ENCODE peak calls at places on chromosomes 3 and 15, in ten cellular contexts. One of them, this sample, is unnamed.

GRCh38 chr3:55686720-55687254 is 199.7 kb upstream of the WNT5A start:
- DNase-seq in adrenal gland: no peak
- DNase-seq in NB4: no peak
- DNase-seq in A549: no peak
- DNase-seq in stomach: no peak
- DNase-seq in breast epithelium: no peak
- DNase-seq in spleen: no peak
- DNase-seq in esophagus muscularis mucosa: no peak
- DNase-seq in IMR-90: peak; percentile 92
- DNase-seq in transverse colon: no peak
- DNase-seq in this sample: no peak

GRCh38 chr3:115040673-115041286 is 106.3 kb downstream of the ZBTB20 start:
- DNase-seq in adrenal gland: no peak
- DNase-seq in NB4: peak; percentile 37
- DNase-seq in A549: peak; percentile 20
- DNase-seq in stomach: peak; percentile 28
- DNase-seq in breast epithelium: no peak
- DNase-seq in spleen: no peak
- DNase-seq in esophagus muscularis mucosa: no peak
- DNase-seq in IMR-90: peak; percentile 52
- DNase-seq in transverse colon: peak; percentile 20
- DNase-seq in this sample: no peak

GRCh38 chr3:130242850-130243569 is 102.5 kb upstream of the COL6A5 start:
- DNase-seq in adrenal gland: no peak
- DNase-seq in NB4: peak; percentile 4
- DNase-seq in A549: no peak
- DNase-seq in stomach: no peak
- DNase-seq in breast epithelium: no peak
- DNase-seq in spleen: no peak
- DNase-seq in esophagus muscularis mucosa: no peak
- DNase-seq in IMR-90: peak; percentile 10
- DNase-seq in transverse colon: no peak
- DNase-seq in this sample: no peak

GRCh38 chr3:14216257-14217048 is 37.8 kb downstream of the LSM3 start:
- DNase-seq in adrenal gland: peak; percentile 82
- DNase-seq in NB4: peak; percentile 90
- DNase-seq in A549: no peak
- DNase-seq in stomach: no peak
- DNase-seq in breast epithelium: peak; percentile 43
- DNase-seq in spleen: peak; percentile 88
- DNase-seq in esophagus muscularis mucosa: no peak
- DNase-seq in IMR-90: no peak
- DNase-seq in transverse colon: no peak
- DNase-seq in this sample: no peak

GRCh38 chr3:143885803-143886427 is 37.6 kb upstream of the SLC9A9 start:
- DNase-seq in adrenal gland: no peak
- DNase-seq in NB4: peak; percentile 53
- DNase-seq in A549: peak; percentile 18
- DNase-seq in stomach: no peak
- DNase-seq in breast epithelium: no peak
- DNase-seq in spleen: no peak
- DNase-seq in esophagus muscularis mucosa: no peak
- DNase-seq in IMR-90: peak; percentile 34
- DNase-seq in transverse colon: no peak
- DNase-seq in this sample: peak; percentile 23

GRCh38 chr3:121752772-121753171 is 3.2 kb upstream of the GOLGB1 start:
- DNase-seq in adrenal gland: no peak
- DNase-seq in NB4: no peak
- DNase-seq in A549: no peak
- DNase-seq in stomach: no peak
- DNase-seq in breast epithelium: no peak
- DNase-seq in spleen: no peak
- DNase-seq in esophagus muscularis mucosa: no peak
- DNase-seq in IMR-90: no peak
- DNase-seq in transverse colon: no peak
- DNase-seq in this sample: no peak

GRCh38 chr3:13767896-13768295 is 112.0 kb downstream of the WNT7A start:
- DNase-seq in adrenal gland: no peak
- DNase-seq in NB4: peak; percentile 56
- DNase-seq in A549: no peak
- DNase-seq in stomach: no peak
- DNase-seq in breast epithelium: no peak
- DNase-seq in spleen: no peak
- DNase-seq in esophagus muscularis mucosa: no peak
- DNase-seq in IMR-90: no peak
- DNase-seq in transverse colon: no peak
- DNase-seq in this sample: no peak

GRCh38 chr15:99059010-99059981 is 45.6 kb upstream of the SYNM start:
- DNase-seq in adrenal gland: peak; percentile 68
- DNase-seq in NB4: peak; percentile 71
- DNase-seq in A549: peak; percentile 84
- DNase-seq in stomach: peak; percentile 67
- DNase-seq in breast epithelium: peak; percentile 83
- DNase-seq in spleen: peak; percentile 92
- DNase-seq in esophagus muscularis mucosa: peak; percentile 96
- DNase-seq in IMR-90: peak; percentile 87
- DNase-seq in transverse colon: peak; percentile 71
- DNase-seq in this sample: peak; percentile 49

GRCh38 chr3:164984947-164985346 is 93.3 kb downstream of the SI start:
- DNase-seq in adrenal gland: no peak
- DNase-seq in NB4: no peak
- DNase-seq in A549: no peak
- DNase-seq in stomach: no peak
- DNase-seq in breast epithelium: no peak
- DNase-seq in spleen: no peak
- DNase-seq in esophagus muscularis mucosa: no peak
- DNase-seq in IMR-90: no peak
- DNase-seq in transverse colon: no peak
- DNase-seq in this sample: no peak

GRCh38 chr3:2655229-2655701 is 454.9 kb downstream of the IL5RA start:
- DNase-seq in adrenal gland: no peak
- DNase-seq in NB4: no peak
- DNase-seq in A549: no peak
- DNase-seq in stomach: no peak
- DNase-seq in breast epithelium: no peak
- DNase-seq in spleen: no peak
- DNase-seq in esophagus muscularis mucosa: no peak
- DNase-seq in IMR-90: peak; percentile 18
- DNase-seq in transverse colon: no peak
- DNase-seq in this sample: no peak

GRCh38 chr3:141561426-141562034 is 74.7 kb downstream of the RASA2 start:
- DNase-seq in adrenal gland: no peak
- DNase-seq in NB4: peak; percentile 75
- DNase-seq in A549: no peak
- DNase-seq in stomach: no peak
- DNase-seq in breast epithelium: no peak
- DNase-seq in spleen: no peak
- DNase-seq in esophagus muscularis mucosa: no peak
- DNase-seq in IMR-90: peak; percentile 80
- DNase-seq in transverse colon: peak; percentile 11
- DNase-seq in this sample: peak; percentile 47

GRCh38 chr3:23913873-23914743 is 2.7 kb downstream of the NKIRAS1 start:
- DNase-seq in adrenal gland: no peak
- DNase-seq in NB4: no peak
- DNase-seq in A549: no peak
- DNase-seq in stomach: no peak
- DNase-seq in breast epithelium: no peak
- DNase-seq in spleen: no peak
- DNase-seq in esophagus muscularis mucosa: no peak
- DNase-seq in IMR-90: no peak
- DNase-seq in transverse colon: no peak
- DNase-seq in this sample: no peak

GRCh38 chr3:178439504-178439903 is 96.7 kb upstream of the KCNMB2 start:
- DNase-seq in adrenal gland: no peak
- DNase-seq in NB4: no peak
- DNase-seq in A549: peak; percentile 11
- DNase-seq in stomach: no peak
- DNase-seq in breast epithelium: no peak
- DNase-seq in spleen: no peak
- DNase-seq in esophagus muscularis mucosa: no peak
- DNase-seq in IMR-90: peak; percentile 74
- DNase-seq in transverse colon: no peak
- DNase-seq in this sample: no peak

GRCh38 chr15:51100785-51101489 is 6.2 kb upstream of the TNFAIP8L3 start:
- DNase-seq in adrenal gland: no peak
- DNase-seq in NB4: no peak
- DNase-seq in A549: no peak
- DNase-seq in stomach: no peak
- DNase-seq in breast epithelium: no peak
- DNase-seq in spleen: no peak
- DNase-seq in esophagus muscularis mucosa: no peak
- DNase-seq in IMR-90: no peak
- DNase-seq in transverse colon: no peak
- DNase-seq in this sample: no peak

DNA sequence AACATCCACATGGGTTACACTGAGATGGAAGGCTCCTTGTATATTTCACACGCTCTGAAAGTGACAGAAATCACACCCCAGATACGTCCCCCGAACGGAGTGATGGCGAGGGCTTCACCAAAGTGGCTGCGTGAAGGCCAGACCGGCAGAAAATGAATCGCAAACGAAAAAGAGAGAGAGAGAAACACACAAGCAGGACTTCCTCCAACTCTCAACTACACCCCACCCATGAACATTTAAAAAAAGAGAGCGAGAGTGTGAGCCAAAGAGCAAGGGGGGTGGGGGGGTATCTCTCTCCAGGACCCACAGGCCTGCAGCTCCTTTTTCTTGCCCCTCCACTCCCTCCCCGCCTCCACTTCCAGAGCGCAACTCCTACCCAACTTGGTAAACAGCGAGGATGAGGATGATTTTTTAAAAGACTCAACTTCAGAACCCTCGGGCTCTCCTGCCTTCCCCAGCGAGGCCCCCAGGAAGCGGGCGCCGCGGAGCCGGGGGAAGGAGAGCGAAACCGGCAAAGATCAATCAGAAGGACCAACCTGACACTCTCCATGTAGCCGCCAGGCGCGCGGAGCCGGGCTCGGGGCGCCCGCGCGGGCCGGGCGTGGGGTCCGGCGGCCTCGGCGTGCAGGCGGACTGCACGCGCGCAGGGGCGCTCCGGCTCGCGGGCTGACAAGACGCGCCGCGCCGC is 519.1 kb downstream of the FOXP1 start:
- DNase-seq in adrenal gland: peak; percentile 21
- DNase-seq in NB4: peak; percentile 51
- DNase-seq in A549: peak; percentile 33
- DNase-seq in stomach: peak; percentile 57
- DNase-seq in breast epithelium: peak; percentile 46
- DNase-seq in spleen: peak; percentile 90
- DNase-seq in esophagus muscularis mucosa: no peak
- DNase-seq in IMR-90: peak; percentile 68
- DNase-seq in transverse colon: peak; percentile 62
- DNase-seq in this sample: peak; percentile 39
- TF ChIP-seq POLR2A in adrenal gland: no peak
- TF ChIP-seq POLR2A in NB4: no peak
- TF ChIP-seq POLR2A in A549: no peak
- TF ChIP-seq POLR2A in stomach: no peak
- TF ChIP-seq POLR2A in breast epithelium: no peak
- TF ChIP-seq POLR2A in spleen: no peak
- TF ChIP-seq POLR2A in esophagus muscularis mucosa: no peak
- TF ChIP-seq POLR2A in IMR-90: peak; percentile 71
- TF ChIP-seq POLR2A in transverse colon: peak; percentile 61
- TF ChIP-seq POLR2A in this sample: peak; percentile 21

DNA sequence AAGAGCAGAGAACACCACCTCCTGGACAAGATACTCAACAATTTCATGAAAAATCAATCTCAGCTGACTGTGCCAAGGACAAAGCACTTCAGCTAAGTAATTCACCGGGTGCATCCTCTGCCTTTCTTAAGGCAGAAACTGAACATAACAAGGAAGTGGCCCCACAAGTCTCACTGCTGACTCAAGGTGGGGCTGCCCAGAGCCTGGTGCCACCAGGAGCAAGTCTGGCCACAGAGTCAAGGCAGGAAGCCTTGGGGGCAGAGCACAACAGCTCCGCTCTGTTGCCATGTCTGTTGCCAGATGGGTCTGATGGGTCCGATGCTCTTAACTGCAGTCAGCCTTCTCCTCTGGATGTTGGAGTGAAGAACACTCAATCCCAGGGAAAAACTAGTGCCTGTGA is 200.5 kb downstream of the AKAP13 start:
- DNase-seq in adrenal gland: peak; percentile 53
- DNase-seq in NB4: no peak
- DNase-seq in A549: no peak
- DNase-seq in stomach: peak; percentile 83
- DNase-seq in breast epithelium: no peak
- DNase-seq in spleen: peak; percentile 88
- DNase-seq in esophagus muscularis mucosa: no peak
- DNase-seq in IMR-90: no peak
- DNase-seq in transverse colon: peak; percentile 67
- DNase-seq in this sample: no peak
- H3K4me3 ChIP-seq in adrenal gland: no peak overlapping the region
- H3K4me3 ChIP-seq in NB4: no peak overlapping the region
- H3K4me3 ChIP-seq in A549: peak overlapping the region; percentile 48
- H3K4me3 ChIP-seq in stomach: peak overlapping the region; percentile 44
- H3K4me3 ChIP-seq in breast epithelium: peak overlapping the region; percentile 7
- H3K4me3 ChIP-seq in spleen: no peak overlapping the region
- H3K4me3 ChIP-seq in esophagus muscularis mucosa: peak overlapping the region; percentile 45
- H3K4me3 ChIP-seq in IMR-90: no peak overlapping the region
- H3K4me3 ChIP-seq in transverse colon: peak overlapping the region; percentile 28
- H3K4me3 ChIP-seq in this sample: no peak overlapping the region

DNA sequence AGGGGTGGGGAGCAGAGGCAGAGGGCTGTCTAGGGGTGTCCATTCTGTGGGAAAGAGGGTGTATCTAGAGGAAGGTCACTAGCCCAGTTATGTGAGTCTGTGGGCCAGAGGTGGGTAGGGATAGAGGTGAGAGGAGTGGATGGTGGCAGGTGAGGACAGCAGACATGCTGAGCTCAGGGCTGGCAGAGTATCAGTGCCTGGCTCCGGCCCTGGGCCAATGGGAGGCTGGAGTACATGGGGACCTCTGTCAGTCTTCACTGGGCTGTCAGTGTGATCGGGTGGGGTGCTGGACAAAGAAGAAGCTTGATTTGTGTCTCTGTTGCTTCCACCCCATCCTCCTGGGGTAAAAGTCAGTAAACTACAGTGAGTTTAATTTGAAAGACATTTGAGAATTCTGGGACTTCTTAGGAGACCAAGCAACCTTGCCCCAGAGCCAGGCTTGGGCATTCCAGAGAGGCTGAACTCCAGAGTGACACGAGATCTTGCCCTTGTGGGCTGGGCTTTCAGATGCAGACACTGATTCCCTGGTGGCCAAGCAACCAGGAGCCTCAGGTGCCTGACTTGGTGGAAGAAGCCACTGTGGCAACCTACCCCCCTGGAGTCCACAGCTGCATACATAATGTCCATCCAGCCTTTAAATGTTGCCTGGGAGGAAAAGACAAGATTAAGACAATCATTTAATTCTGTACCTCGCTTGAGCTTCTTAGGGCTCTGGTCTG is 60.7 kb downstream of the EXOG start:
- DNase-seq in adrenal gland: no peak
- DNase-seq in NB4: no peak
- DNase-seq in A549: no peak
- DNase-seq in stomach: no peak
- DNase-seq in breast epithelium: no peak
- DNase-seq in spleen: peak; percentile 47
- DNase-seq in esophagus muscularis mucosa: no peak
- DNase-seq in IMR-90: no peak
- DNase-seq in transverse colon: peak; percentile 1
- DNase-seq in this sample: no peak
- TF ChIP-seq POLR2A in adrenal gland: no peak
- TF ChIP-seq POLR2A in NB4: no peak
- TF ChIP-seq POLR2A in A549: no peak
- TF ChIP-seq POLR2A in stomach: no peak
- TF ChIP-seq POLR2A in breast epithelium: no peak
- TF ChIP-seq POLR2A in spleen: no peak
- TF ChIP-seq POLR2A in esophagus muscularis mucosa: no peak
- TF ChIP-seq POLR2A in IMR-90: no peak
- TF ChIP-seq POLR2A in transverse colon: no peak
- TF ChIP-seq POLR2A in this sample: no peak

GRCh38 chr3:182978387-182978786 is 2.0 kb downstream of the DCUN1D1 start:
- DNase-seq in adrenal gland: no peak
- DNase-seq in NB4: no peak
- DNase-seq in A549: no peak
- DNase-seq in stomach: no peak
- DNase-seq in breast epithelium: no peak
- DNase-seq in spleen: no peak
- DNase-seq in esophagus muscularis mucosa: no peak
- DNase-seq in IMR-90: no peak
- DNase-seq in transverse colon: no peak
- DNase-seq in this sample: no peak
- H3K4me3 ChIP-seq in adrenal gland: no peak overlapping the region
- H3K4me3 ChIP-seq in NB4: peak overlapping the region; percentile 84
- H3K4me3 ChIP-seq in A549: peak overlapping the region; percentile 99
- H3K4me3 ChIP-seq in stomach: no peak overlapping the region
- H3K4me3 ChIP-seq in breast epithelium: peak overlapping the region; percentile 81
- H3K4me3 ChIP-seq in spleen: no peak overlapping the region
- H3K4me3 ChIP-seq in esophagus muscularis mucosa: no peak overlapping the region
- H3K4me3 ChIP-seq in IMR-90: no peak overlapping the region
- H3K4me3 ChIP-seq in transverse colon: no peak overlapping the region
- H3K4me3 ChIP-seq in this sample: no peak overlapping the region